ENCODE peak calls at places on chromosomes 5 and 9, in six cellular contexts. V, Q, S, Y, L and A are unnamed samples.
A peak's percentile ranks its signal among the peaks of the same experiment; 100 is the strongest.

GRCh38 chr9:117795271-117795670 is 91.1 kb downstream of the TLR4 start:
- DNase-seq in V (no peak), Q (no peak), S (no peak), Y (no peak), L (no peak), A (no peak)

GRCh38 chr9:72477862-72478564 is 43.4 kb upstream of the TMC1 start:
- DNase-seq in V (no peak), Q (no peak), S (peak; percentile 59), Y (peak; percentile 42), L (no peak), A (no peak)

GRCh38 chr9:3893519-3893918 is 367.7 kb upstream of the RFX3 start:
- DNase-seq in V (no peak), Q (no peak), S (no peak), Y (no peak), L (no peak), A (no peak)

GRCh38 chr5:166772770-166773169 is 1518.7 kb upstream of the WWC1 start:
- DNase-seq in V (no peak), Q (no peak), S (peak; percentile 5), Y (peak; percentile 85), L (no peak), A (no peak)

GRCh38 chr9:16133032-16133431 is 580.2 kb downstream of the CCDC171 start:
- DNase-seq in V (no peak), Q (no peak), S (no peak), Y (no peak), L (no peak), A (no peak)

GRCh38 chr9:81116340-81117207 is 572.8 kb downstream of the TLE1 start:
- DNase-seq in V (no peak), Q (peak; percentile 10), S (no peak), Y (no peak), L (no peak), A (no peak)

GRCh38 chr5:42026446-42026845 is 101.4 kb downstream of the FBXO4 start:
- DNase-seq in V (no peak), Q (no peak), S (no peak), Y (no peak), L (no peak), A (no peak)

GRCh38 chr9:136202449-136203405 is 2.2 kb downstream of the LHX3 start:
- DNase-seq in V (no peak), Q (no peak), S (no peak), Y (no peak), L (no peak), A (no peak)

GRCh38 chr5:124528838-124529237 is 217.6 kb downstream of the ZNF608 start:
- DNase-seq in V (no peak), Q (no peak), S (no peak), Y (peak; percentile 34), L (no peak), A (no peak)

GRCh38 chr5:151679421-151680155 is 7.1 kb downstream of the SPARC start:
- DNase-seq in V (no peak), Q (no peak), S (peak; percentile 49), Y (peak; percentile 56), L (no peak), A (no peak)
- H3K4me3 ChIP-seq in V (no peak overlapping the region), Q (peak overlapping the region; percentile 46), S (peak overlapping the region; percentile 42), Y (peak overlapping the region; percentile 14), L (peak overlapping the region; percentile 50), A (peak overlapping the region; percentile 33)

GRCh38 chr9:101711330-101711941 is 27.0 kb downstream of the GRIN3A start:
- DNase-seq in V (no peak), Q (no peak), S (no peak), Y (peak; percentile 8), L (no peak), A (no peak)
- TF ChIP-seq CTCF in V (no peak), Q (peak; percentile 60), S (peak; percentile 49), Y (peak; percentile 72), L (no peak), A (peak; percentile 53)

DNA sequence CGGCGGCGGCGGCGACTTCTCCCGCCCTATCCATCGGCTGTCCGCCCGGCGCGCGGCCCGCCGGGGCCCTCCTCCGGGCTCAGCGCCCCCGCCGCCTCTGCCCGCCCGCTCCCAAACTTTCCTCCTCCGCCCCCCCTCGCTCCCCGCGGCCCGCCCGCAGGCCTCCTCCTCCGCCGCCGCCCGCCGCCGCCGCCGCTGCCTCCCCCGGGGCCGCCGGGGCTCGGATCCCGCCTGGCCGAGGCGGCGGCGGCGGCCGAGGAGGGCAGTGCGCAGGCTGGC is 460 bp upstream of the PBX3 start:
- DNase-seq in V (no peak), Q (no peak), S (no peak), Y (no peak), L (no peak), A (no peak)
- H3K4me3 ChIP-seq in V (peak overlapping the region; percentile 30), Q (peak overlapping the region; percentile 74), S (peak overlapping the region; percentile 76), Y (no peak overlapping the region), L (peak overlapping the region; percentile 88), A (peak overlapping the region; percentile 64)

DNA sequence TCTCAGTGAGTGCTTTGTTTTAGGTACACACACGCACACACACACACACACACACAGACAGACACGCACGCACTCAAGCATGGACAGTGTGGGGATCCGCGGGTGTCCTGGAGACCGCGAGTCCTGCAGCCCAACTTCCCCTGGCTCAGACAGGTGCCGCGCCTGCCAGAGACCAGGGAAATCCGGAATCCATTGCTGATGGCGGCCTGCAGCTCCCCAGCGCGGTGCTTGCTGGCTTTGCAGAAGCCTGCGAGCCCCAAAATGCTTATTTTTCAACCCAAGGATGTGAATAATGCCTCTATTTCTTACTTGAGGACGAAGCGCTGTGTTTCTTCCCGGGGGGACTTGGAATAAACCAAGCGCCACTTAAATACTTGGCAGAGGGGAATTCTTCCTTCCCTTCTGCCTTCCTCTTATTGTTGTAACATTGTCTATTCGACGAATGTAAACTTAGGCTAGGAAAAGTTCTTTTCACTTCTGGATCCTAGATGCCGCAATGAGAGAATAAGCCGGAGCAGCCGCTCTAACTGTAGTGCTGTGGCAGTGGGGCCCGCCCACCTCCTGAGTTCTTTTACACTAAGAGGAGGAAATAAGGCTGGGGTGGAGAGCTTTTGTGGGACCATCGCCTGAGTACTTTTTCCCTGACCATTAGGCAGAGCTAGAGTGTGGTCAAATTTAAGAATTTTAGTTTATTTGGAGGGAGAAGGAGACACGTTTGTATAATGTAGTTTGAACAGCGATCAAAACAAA is 804 bp downstream of the ITGA2 start:
- DNase-seq in V (peak; percentile 66), Q (no peak), S (peak; percentile 69), Y (peak; percentile 45), L (peak; percentile 65), A (no peak)
- TF ChIP-seq CTCF in V (no peak), Q (peak; percentile 37), S (peak; percentile 54), Y (peak; percentile 33), L (peak; percentile 51), A (peak; percentile 58)

GRCh38 chr5:132827943-132828673 is 2.3 kb downstream of the SHROOM1 start:
- DNase-seq in V (no peak), Q (no peak), S (no peak), Y (no peak), L (peak; percentile 54), A (no peak)

GRCh38 chr5:132824426-132824825 is 6.0 kb downstream of the SHROOM1 start:
- DNase-seq in V (no peak), Q (no peak), S (no peak), Y (no peak), L (no peak), A (no peak)

GRCh38 chr5:132825165-132825823 is 5.2 kb downstream of the SHROOM1 start:
- DNase-seq in V (no peak), Q (no peak), S (no peak), Y (no peak), L (peak; percentile 60), A (no peak)

GRCh38 chr5:132826424-132827082 is 3.9 kb downstream of the SHROOM1 start:
- DNase-seq in V (no peak), Q (no peak), S (no peak), Y (no peak), L (peak; percentile 13), A (no peak)

DNA sequence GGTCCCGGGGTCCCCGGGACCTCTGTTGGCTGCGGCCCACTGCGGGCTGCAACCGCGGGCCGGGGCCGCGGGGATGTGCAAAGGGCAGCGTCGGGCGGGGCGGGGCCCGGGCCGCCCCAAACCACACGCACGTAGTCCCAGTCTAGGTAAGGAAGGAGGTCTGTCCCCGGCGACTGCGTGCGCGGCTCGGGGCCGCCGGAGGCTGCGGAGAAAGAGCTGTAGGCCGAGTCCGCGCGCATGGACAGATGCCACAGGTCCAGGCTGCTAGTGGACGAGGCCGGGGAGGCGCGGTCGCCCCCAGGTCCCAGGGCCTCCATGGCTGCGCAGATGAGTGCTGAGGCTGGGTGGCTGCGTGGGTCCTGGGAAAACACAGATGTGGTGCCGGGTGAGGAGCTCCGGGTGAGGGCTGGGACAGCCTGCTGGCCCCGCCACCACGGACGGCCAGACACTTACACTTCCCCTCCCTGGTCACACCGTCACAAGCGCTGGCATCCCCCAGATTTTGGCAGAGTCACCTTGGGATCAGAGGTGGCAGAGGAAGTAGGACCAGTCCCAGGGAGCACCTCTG is 4.5 kb downstream of the SHROOM1 start:
- DNase-seq in V (no peak), Q (no peak), S (no peak), Y (no peak), L (peak; percentile 63), A (no peak)
- H3K4me3 ChIP-seq in V (no peak overlapping the region), Q (no peak overlapping the region), S (no peak overlapping the region), Y (no peak overlapping the region), L (peak overlapping the region; percentile 47), A (no peak overlapping the region)

GRCh38 chr5:62576570-62577172 is 1.9 kb upstream of the LRRC70 start:
- DNase-seq in V (no peak), Q (no peak), S (no peak), Y (no peak), L (no peak), A (no peak)

GRCh38 chr5:62575066-62575465 is 3.6 kb upstream of the LRRC70 start:
- DNase-seq in V (no peak), Q (no peak), S (no peak), Y (no peak), L (no peak), A (no peak)

GRCh38 chr5:62572918-62573514 is 5.6 kb upstream of the LRRC70 start:
- DNase-seq in V (no peak), Q (no peak), S (no peak), Y (no peak), L (no peak), A (no peak)

GRCh38 chr5:62575556-62575955 is 3.1 kb upstream of the LRRC70 start:
- DNase-seq in V (no peak), Q (no peak), S (no peak), Y (no peak), L (no peak), A (no peak)

DNA sequence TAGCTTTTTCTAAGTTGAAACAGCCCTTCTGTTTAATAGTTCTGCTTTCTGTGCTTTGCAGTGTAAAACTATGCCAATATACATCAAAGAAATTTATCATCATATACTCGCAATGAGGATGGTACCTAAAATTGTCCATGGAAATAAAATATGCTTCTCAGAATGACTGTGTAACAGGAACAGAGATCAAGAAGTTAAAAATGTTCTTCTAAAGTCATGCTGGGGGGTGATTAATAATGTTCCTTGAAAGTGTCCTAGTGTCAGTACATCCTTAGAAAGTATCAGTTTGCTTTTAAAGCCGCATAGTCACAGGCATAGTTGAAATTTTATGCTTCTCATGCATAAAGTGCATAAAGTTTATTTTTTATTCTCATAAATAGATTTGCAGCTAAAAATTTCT is 4.0 kb upstream of the LRRC70 start:
- DNase-seq in V (no peak), Q (no peak), S (no peak), Y (no peak), L (no peak), A (no peak)
- TF ChIP-seq CTCF in V (no peak), Q (no peak), S (no peak), Y (no peak), L (no peak), A (no peak)